ENCODE peak calls at places on chromosomes 3 and 15, in ten cellular contexts. N, Y, X, T, J, C, H, R, M and V are unnamed samples.

GRCh38 chr3:185658504-185658912 is 72.4 kb downstream of the SENP2 start:
- DNase-seq in N (peak), Y (no peak), X (peak), T (peak), J (no peak), C (peak), H (peak), R (peak), M (no peak), V (peak)

GRCh38 chr15:93173369-93173768 is 84.4 kb upstream of the RGMA start:
- DNase-seq in N (no peak), Y (no peak), X (no peak), T (peak), J (no peak), C (no peak), H (no peak), R (no peak), M (no peak), V (peak)

GRCh38 chr3:108175352-108175751 is 46.9 kb downstream of the IFT57 start:
- DNase-seq in N (no peak), Y (no peak), X (no peak), T (peak), J (no peak), C (no peak), H (peak), R (no peak), M (peak), V (no peak)

GRCh38 chr15:30791239-30791638 is 112.5 kb upstream of the FAN1 start:
- DNase-seq in N (no peak), Y (no peak), X (no peak), T (no peak), J (no peak), C (no peak), H (no peak), R (no peak), M (peak), V (no peak)

GRCh38 chr3:95595416-95596075 is 1218.8 kb upstream of the EPHA6 start:
- DNase-seq in N (no peak), Y (no peak), X (no peak), T (no peak), J (no peak), C (no peak), H (no peak), R (no peak), M (no peak), V (no peak)

GRCh38 chr3:49716691-49717538 is 2.6 kb downstream of the AMIGO3 start:
- DNase-seq in N (no peak), Y (no peak), X (no peak), T (no peak), J (no peak), C (no peak), H (no peak), R (no peak), M (no peak), V (no peak)

GRCh38 chr15:49103002-49103401 is 52.4 kb downstream of the COPS2 start:
- DNase-seq in N (no peak), Y (no peak), X (no peak), T (peak), J (no peak), C (no peak), H (no peak), R (peak), M (no peak), V (no peak)

GRCh38 chr3:140974900-140975299 is 33.3 kb downstream of the SLC25A36 start:
- DNase-seq in N (no peak), Y (no peak), X (no peak), T (no peak), J (no peak), C (no peak), H (no peak), R (no peak), M (no peak), V (no peak)

GRCh38 chr3:195182470-195182795 is 88.5 kb downstream of the XXYLT1 start:
- DNase-seq in N (no peak), Y (no peak), X (no peak), T (peak), J (no peak), C (no peak), H (peak), R (no peak), M (no peak), V (no peak)

GRCh38 chr15:38316311-38316710 is 63.7 kb downstream of the SPRED1 start:
- DNase-seq in N (no peak), Y (no peak), X (no peak), T (no peak), J (no peak), C (no peak), H (no peak), R (peak), M (no peak), V (peak)

GRCh38 chr3:17946619-17947018 is 204.2 kb upstream of the TBC1D5 start:
- DNase-seq in N (no peak), Y (no peak), X (no peak), T (no peak), J (no peak), C (no peak), H (no peak), R (no peak), M (no peak), V (no peak)

GRCh38 chr15:94164202-94164807 is 67.1 kb upstream of the MCTP2 start:
- DNase-seq in N (no peak), Y (peak), X (peak), T (peak), J (peak), C (peak), H (peak), R (no peak), M (peak), V (no peak)

GRCh38 chr15:100726426-100727190 is 124.2 kb downstream of the ASB7 start:
- DNase-seq in N (no peak), Y (no peak), X (no peak), T (peak), J (peak), C (no peak), H (peak), R (peak), M (no peak), V (no peak)

GRCh38 chr3:99627062-99627826 is 11.2 kb upstream of the COL8A1 start:
- DNase-seq in N (no peak), Y (no peak), X (no peak), T (peak), J (no peak), C (no peak), H (no peak), R (no peak), M (no peak), V (no peak)

GRCh38 chr3:50503947-50504346 is 513 bp upstream of the CACNA2D2 start:
- DNase-seq in N (no peak), Y (no peak), X (no peak), T (no peak), J (no peak), C (no peak), H (no peak), R (no peak), M (peak), V (no peak)

GRCh38 chr15:80779658-80780415 is 667 bp downstream of the CEMIP start:
- DNase-seq in N (no peak), Y (no peak), X (no peak), T (peak), J (no peak), C (no peak), H (peak), R (no peak), M (peak), V (no peak)

GRCh38 chr15:51267714-51268105 is 70.7 kb downstream of the CYP19A1 start:
- DNase-seq in N (no peak), Y (no peak), X (no peak), T (no peak), J (peak), C (no peak), H (no peak), R (no peak), M (peak), V (no peak)

GRCh38 chr15:63669074-63669473 is 71.9 kb downstream of the FBXL22 start:
- DNase-seq in N (no peak), Y (no peak), X (no peak), T (no peak), J (no peak), C (no peak), H (no peak), R (no peak), M (no peak), V (no peak)
- H3K4me3 ChIP-seq in N (no peak), Y (no peak), X (no peak), T (no peak), J (no peak), C (no peak), H (no peak), R (no peak), M (no peak), V (no peak)

GRCh38 chr3:55654123-55654787 is 167.1 kb upstream of the WNT5A start:
- DNase-seq in N (no peak), Y (no peak), X (no peak), T (no peak), J (no peak), C (no peak), H (no peak), R (no peak), M (no peak), V (no peak)
- TF ChIP-seq CTCF in N (no peak), Y (no peak), X (no peak), T (no peak), J (no peak), C (no peak), H (no peak), R (no peak), M (no peak), V (no peak)

DNA sequence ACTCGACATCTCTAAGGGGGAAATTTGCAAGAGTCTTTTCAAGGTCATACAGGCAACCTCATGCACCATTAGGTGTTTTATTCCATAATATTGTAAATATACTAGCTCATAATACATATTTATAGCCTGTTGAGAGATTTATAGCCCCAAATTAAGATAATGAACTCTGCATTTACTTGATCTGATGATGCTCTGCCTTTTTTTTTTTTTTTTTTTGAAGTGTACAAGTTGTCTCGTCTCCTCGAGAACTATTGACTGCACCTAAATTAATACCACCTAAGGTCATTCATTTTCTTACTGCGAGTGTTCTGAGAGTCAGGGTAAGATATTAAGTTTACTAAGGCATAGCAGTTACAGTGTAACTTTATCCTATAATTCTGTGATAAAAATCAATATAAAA is 6.1 kb downstream of the CHRNA5 start:
- DNase-seq in N (no peak), Y (no peak), X (no peak), T (no peak), J (no peak), C (no peak), H (no peak), R (no peak), M (no peak), V (no peak)
- H3K4me3 ChIP-seq in N (no peak), Y (no peak), X (no peak), T (no peak), J (no peak), C (no peak), H (no peak), R (no peak), M (no peak), V (no peak)

DNA sequence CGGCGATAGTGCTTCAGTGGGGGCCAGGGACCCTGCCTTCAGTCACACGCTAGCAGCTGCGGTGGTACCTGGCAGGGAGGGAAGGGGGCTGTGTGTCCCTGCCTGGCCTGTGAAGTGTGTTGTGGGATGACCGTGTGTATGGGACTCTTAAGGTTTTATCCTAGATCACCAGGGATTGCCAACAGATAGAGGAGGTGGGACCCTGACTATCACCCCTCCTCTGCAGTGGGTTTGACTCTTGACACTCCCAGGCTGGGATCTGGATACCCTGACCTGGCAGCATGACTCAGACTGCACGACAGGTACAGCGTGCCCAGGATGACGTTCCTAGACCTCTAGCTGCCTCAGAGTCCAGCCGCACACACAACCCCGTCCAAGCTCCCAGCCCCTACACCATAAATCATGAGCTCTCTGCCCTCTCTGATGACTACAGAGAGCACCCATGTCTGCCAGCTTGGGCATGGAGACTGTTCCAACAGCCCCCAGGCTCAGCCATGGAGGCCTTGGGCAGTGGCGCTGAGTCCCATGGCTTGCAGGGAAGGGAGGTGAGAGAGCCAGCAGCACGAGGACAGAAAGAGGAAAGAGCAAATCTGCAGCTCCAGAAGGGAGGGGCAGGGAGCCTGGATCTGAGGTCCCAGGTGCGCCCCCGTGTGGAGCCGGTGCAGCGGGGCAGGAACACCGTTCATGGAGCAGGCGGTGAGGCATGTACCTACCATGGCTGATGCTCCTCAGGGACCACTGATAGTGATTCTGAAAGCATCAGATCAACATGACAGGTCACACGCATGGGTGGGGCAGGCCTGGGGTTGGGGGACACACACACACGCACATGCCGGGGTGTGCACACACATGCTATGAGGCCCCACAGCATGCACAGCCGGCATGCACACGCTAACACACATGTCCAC is 71.0 kb downstream of the ADAMTS7 start:
- DNase-seq in N (no peak), Y (no peak), X (peak), T (no peak), J (peak), C (peak), H (peak), R (no peak), M (peak), V (no peak)
- TF ChIP-seq CTCF in N (no peak), Y (peak), X (peak), T (peak), J (peak), C (no peak), H (peak), R (peak), M (no peak), V (peak)

GRCh38 chr3:54122046-54122801 is at the start of gene CACNA2D3:
- DNase-seq in N (no peak), Y (peak), X (no peak), T (no peak), J (peak), C (peak), H (no peak), R (no peak), M (peak), V (no peak)

GRCh38 chr3:54123538-54124196 is 1.3 kb downstream of the CACNA2D3 start:
- DNase-seq in N (no peak), Y (no peak), X (no peak), T (no peak), J (no peak), C (no peak), H (no peak), R (no peak), M (peak), V (no peak)

GRCh38 chr3:54122802-54123537 is 618 bp downstream of the CACNA2D3 start:
- DNase-seq in N (no peak), Y (no peak), X (no peak), T (no peak), J (no peak), C (no peak), H (no peak), R (no peak), M (peak), V (no peak)

GRCh38 chr3:54120657-54121403 is 1.5 kb upstream of the CACNA2D3 start:
- DNase-seq in N (no peak), Y (no peak), X (no peak), T (no peak), J (no peak), C (peak), H (no peak), R (no peak), M (peak), V (no peak)

DNA sequence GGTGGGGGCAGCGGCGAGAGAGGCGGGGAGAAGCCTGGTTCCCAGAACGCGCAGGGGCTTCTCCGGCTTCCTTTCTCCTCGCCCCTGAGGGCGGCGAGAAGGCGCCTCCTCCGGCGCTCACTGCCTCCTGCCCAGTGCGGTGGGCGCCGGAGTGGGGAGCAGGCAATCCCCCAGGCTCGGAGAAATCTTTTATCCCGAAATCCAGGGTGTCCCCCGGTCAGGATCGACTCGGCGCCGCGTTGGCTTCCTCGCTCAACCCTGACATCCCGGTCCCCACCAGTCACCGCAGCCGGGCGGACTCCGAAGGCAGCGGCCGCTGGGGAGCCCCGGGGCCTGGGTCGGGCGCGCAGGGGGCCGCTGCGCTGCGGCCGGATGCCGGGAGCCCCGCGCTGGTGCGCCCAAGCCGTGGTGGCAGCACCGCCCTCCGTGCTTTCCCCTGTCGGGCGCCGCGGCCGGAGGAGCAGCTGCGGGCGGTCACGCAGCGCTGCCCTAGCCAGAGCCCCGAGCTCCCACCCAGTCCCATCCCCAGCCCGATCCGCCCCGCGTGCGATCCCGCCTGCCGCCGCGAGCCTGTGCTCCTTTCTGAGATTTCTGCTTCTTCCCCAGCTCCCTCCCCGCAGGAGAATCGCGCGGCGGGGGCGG is 827 bp upstream of the CACNA2D3 start:
- DNase-seq in N (no peak), Y (no peak), X (no peak), T (no peak), J (no peak), C (no peak), H (no peak), R (no peak), M (peak), V (no peak)
- H3K4me3 ChIP-seq in N (peak), Y (peak), X (no peak), T (no peak), J (peak), C (peak), H (no peak), R (no peak), M (peak), V (peak)

DNA sequence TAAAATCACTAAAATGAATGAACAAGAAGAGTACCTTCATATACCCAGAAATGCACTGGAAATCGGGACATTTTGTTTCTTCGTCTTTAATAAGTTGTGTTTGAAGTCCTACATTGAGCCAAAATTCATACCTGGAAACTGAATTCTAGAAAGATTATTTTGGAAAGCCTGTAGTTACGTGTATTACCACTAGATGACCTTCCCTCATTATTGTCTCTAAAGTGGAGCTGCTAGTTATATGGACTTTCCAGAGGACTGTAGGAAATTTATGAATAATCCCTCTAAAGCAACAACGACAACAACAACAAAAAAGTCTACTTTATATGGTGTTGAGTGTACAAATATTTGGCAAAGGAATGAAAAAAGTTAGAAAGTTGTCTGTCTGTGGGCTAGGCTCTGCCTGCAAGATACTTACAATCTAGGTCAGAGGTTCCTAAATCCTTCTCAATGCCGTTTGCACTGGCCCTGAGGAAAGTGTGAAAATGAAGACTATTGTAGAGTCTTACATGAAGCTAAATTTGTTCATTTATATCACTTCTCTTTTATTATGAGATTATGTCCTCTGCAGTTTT is 234.8 kb upstream of the NR2E3 start:
- DNase-seq in N (no peak), Y (no peak), X (no peak), T (peak), J (no peak), C (no peak), H (peak), R (no peak), M (peak), V (no peak)
- TF ChIP-seq CTCF in N (peak), Y (peak), X (peak), T (peak), J (no peak), C (no peak), H (peak), R (peak), M (peak), V (peak)

GRCh38 chr15:75641176-75641498 is 1.1 kb upstream of the IMP3 start:
- DNase-seq in N (no peak), Y (no peak), X (no peak), T (no peak), J (no peak), C (no peak), H (no peak), R (no peak), M (no peak), V (no peak)
- H3K4me3 ChIP-seq in N (no peak), Y (no peak), X (no peak), T (no peak), J (no peak), C (no peak), H (no peak), R (no peak), M (peak), V (no peak)

DNA sequence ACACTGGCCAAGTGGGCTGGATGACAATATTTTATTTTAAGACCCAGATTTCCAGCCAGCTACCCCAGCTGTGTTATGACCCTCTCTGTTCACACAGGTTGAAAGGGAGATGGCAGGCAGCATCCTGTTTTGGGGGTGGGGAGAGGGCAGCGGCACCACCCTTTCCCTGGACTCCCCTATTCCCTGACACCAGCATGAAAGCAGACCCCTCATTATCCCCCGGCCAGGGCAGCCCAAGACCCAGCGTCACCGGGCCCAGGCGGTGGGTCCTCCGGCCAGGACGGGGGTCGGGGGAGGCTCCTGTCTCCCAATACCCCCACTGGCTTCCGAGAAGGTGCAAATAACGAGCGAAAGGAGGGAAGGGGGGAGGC is 127.6 kb upstream of the MEF2A start:
- DNase-seq in N (no peak), Y (peak), X (no peak), T (no peak), J (no peak), C (no peak), H (no peak), R (no peak), M (no peak), V (no peak)
- TF ChIP-seq CTCF in N (no peak), Y (no peak), X (no peak), T (no peak), J (no peak), C (no peak), H (no peak), R (no peak), M (no peak), V (no peak)

GRCh38 chr3:125141596-125142417 is 70.7 kb downstream of the SLC12A8 start:
- DNase-seq in N (peak), Y (peak), X (peak), T (peak), J (peak), C (peak), H (peak), R (no peak), M (peak), V (no peak)

GRCh38 chr3:125142418-125142778 is 70.2 kb downstream of the SLC12A8 start:
- DNase-seq in N (no peak), Y (no peak), X (no peak), T (no peak), J (no peak), C (no peak), H (no peak), R (no peak), M (peak), V (no peak)

GRCh38 chr3:125140011-125140813 is 72.3 kb downstream of the SLC12A8 start:
- DNase-seq in N (no peak), Y (peak), X (peak), T (peak), J (no peak), C (no peak), H (peak), R (no peak), M (no peak), V (no peak)

GRCh38 chr3:125139386-125139785 is 73.2 kb downstream of the SLC12A8 start:
- DNase-seq in N (no peak), Y (no peak), X (no peak), T (no peak), J (no peak), C (no peak), H (no peak), R (no peak), M (no peak), V (no peak)

GRCh38 chr3:125140817-125141595 is 71.5 kb downstream of the SLC12A8 start:
- DNase-seq in N (no peak), Y (no peak), X (no peak), T (peak), J (no peak), C (no peak), H (peak), R (no peak), M (peak), V (no peak)
- H3K4me3 ChIP-seq in N (peak), Y (peak), X (no peak), T (no peak), J (no peak), C (peak), H (no peak), R (no peak), M (peak), V (peak)